ENCODE peak calls at places on chromosome 21, in six cellular contexts. Y is fibroblast of lung, D is iPS-NIHi11, J is lung, R is HuH-7.5, X is AG10803. G is an unnamed sample.

GRCh38 chr21:43001316-43001715 is 27.0 kb downstream of the PKNOX1 start:
- DNase-seq in Y (no peak), D (no peak), J (no peak), R (no peak), X (no peak), G (no peak)

GRCh38 chr21:42118121-42118795 is 47.1 kb downstream of the UMODL1 start:
- DNase-seq in Y (no peak), D (no peak), J (no peak), R (no peak), X (no peak), G (no peak)

GRCh38 chr21:45084121-45084520 is 9.7 kb downstream of the ADARB1 start:
- DNase-seq in Y (no peak), D (no peak), J (no peak), R (no peak), X (no peak), G (no peak)

GRCh38 chr21:36910581-36911307 is 55.7 kb downstream of the HLCS start:
- DNase-seq in Y (peak; percentile 92), D (no peak), J (no peak), R (no peak), X (peak; percentile 69), G (no peak)

GRCh38 chr21:31948681-31949080 is 75.9 kb downstream of the HUNK start:
- DNase-seq in Y (no peak), D (no peak), J (no peak), R (no peak), X (no peak), G (no peak)

GRCh38 chr21:37551406-37552355 is 185.1 kb downstream of the DYRK1A start:
- DNase-seq in Y (peak; percentile 39), D (no peak), J (peak; percentile 59), R (no peak), X (peak; percentile 38), G (no peak)

GRCh38 chr21:44485254-44485793 is 30.0 kb downstream of the LRRC3 start:
- DNase-seq in Y (peak; percentile 17), D (peak; percentile 58), J (peak; percentile 55), R (no peak), X (peak; percentile 44), G (peak; percentile 38)

GRCh38 chr21:35096959-35097358 is 47.9 kb upstream of the RUNX1 start:
- DNase-seq in Y (no peak), D (no peak), J (no peak), R (no peak), X (no peak), G (no peak)

GRCh38 chr21:43331962-43332458 is 94.9 kb downstream of the SIK1 start:
- DNase-seq in Y (peak; percentile 96), D (no peak), J (no peak), R (peak; percentile 48), X (peak; percentile 43), G (no peak)

GRCh38 chr21:42306366-42307035 is 8.7 kb downstream of the TFF3 start:
- DNase-seq in Y (no peak), D (no peak), J (no peak), R (no peak), X (no peak), G (no peak)

GRCh38 chr21:45479691-45480675 is 62.3 kb downstream of the SLC19A1 start:
- DNase-seq in Y (no peak), D (no peak), J (no peak), R (no peak), X (no peak), G (no peak)

GRCh38 chr21:38811257-38811656 is 5.5 kb downstream of the ETS2 start:
- DNase-seq in Y (peak; percentile 89), D (no peak), J (no peak), R (no peak), X (peak; percentile 89), G (no peak)

GRCh38 chr21:45407629-45408247 is 2.8 kb downstream of the COL18A1 start:
- DNase-seq in Y (no peak), D (no peak), J (no peak), R (no peak), X (no peak), G (no peak)

GRCh38 chr21:17925000-17925610 is 105.9 kb upstream of the C21orf91 start:
- DNase-seq in Y (peak; percentile 61), D (peak; percentile 79), J (peak; percentile 51), R (peak; percentile 20), X (peak; percentile 51), G (peak; percentile 16)

G was measured in activated CD4-positive, alpha-beta T cell treated with anti-CD3 and anti-CD28 coated beads for 1 hour.